ENCODE peak calls at places on chromosomes 12 and 14, in six cellular contexts. One of them, this sample, is unnamed.
A peak's percentile ranks its signal among the peaks of the same experiment; 100 is the strongest.

GRCh38 chr12:42145552-42146215 is 1.0 kb upstream of the GXYLT1 start:
- DNase-seq in AG04450: no peak
- DNase-seq in suprapubic skin: no peak
- DNase-seq in GM12865: peak; percentile 8
- DNase-seq in stomach: no peak
- DNase-seq in coronary artery: no peak
- DNase-seq in this sample: no peak

GRCh38 chr14:76844223-76844622 is 18.0 kb downstream of the LRRC74A start:
- DNase-seq in AG04450: no peak
- DNase-seq in suprapubic skin: peak; percentile 62
- DNase-seq in GM12865: peak; percentile 26
- DNase-seq in stomach: peak; percentile 32
- DNase-seq in coronary artery: no peak
- DNase-seq in this sample: no peak

GRCh38 chr12:8026282-8026637 is 6.3 kb upstream of the FOXJ2 start:
- DNase-seq in AG04450: no peak
- DNase-seq in suprapubic skin: no peak
- DNase-seq in GM12865: no peak
- DNase-seq in stomach: no peak
- DNase-seq in coronary artery: no peak
- DNase-seq in this sample: peak; percentile 95

GRCh38 chr12:49524660-49525324 is 14.0 kb upstream of the KCNH3 start:
- DNase-seq in AG04450: no peak
- DNase-seq in suprapubic skin: no peak
- DNase-seq in GM12865: no peak
- DNase-seq in stomach: peak; percentile 53
- DNase-seq in coronary artery: no peak
- DNase-seq in this sample: no peak

GRCh38 chr12:8037046-8037663 is 4.6 kb downstream of the FOXJ2 start:
- DNase-seq in AG04450: no peak
- DNase-seq in suprapubic skin: no peak
- DNase-seq in GM12865: peak; percentile 25
- DNase-seq in stomach: no peak
- DNase-seq in coronary artery: no peak
- DNase-seq in this sample: no peak

GRCh38 chr12:110689601-110690430 is 901 bp upstream of the HVCN1 start:
- DNase-seq in AG04450: no peak
- DNase-seq in suprapubic skin: no peak
- DNase-seq in GM12865: peak; percentile 93
- DNase-seq in stomach: peak; percentile 39
- DNase-seq in coronary artery: no peak
- DNase-seq in this sample: no peak

GRCh38 chr12:120079352-120080042 is 37.1 kb downstream of the RAB35 start:
- DNase-seq in AG04450: no peak
- DNase-seq in suprapubic skin: no peak
- DNase-seq in GM12865: no peak
- DNase-seq in stomach: no peak
- DNase-seq in coronary artery: no peak
- DNase-seq in this sample: peak; percentile 8

GRCh38 chr12:112170376-112170775 is 45.0 kb downstream of the TRAFD1 start:
- DNase-seq in AG04450: no peak
- DNase-seq in suprapubic skin: peak; percentile 70
- DNase-seq in GM12865: peak; percentile 34
- DNase-seq in stomach: no peak
- DNase-seq in coronary artery: no peak
- DNase-seq in this sample: peak; percentile 15

GRCh38 chr14:102491786-102492522 is 17.6 kb downstream of the ANKRD9 start:
- DNase-seq in AG04450: no peak
- DNase-seq in suprapubic skin: no peak
- DNase-seq in GM12865: no peak
- DNase-seq in stomach: no peak
- DNase-seq in coronary artery: no peak
- DNase-seq in this sample: no peak

GRCh38 chr12:14995583-14996425 is 23.0 kb downstream of the PDE6H start:
- DNase-seq in AG04450: peak; percentile 55
- DNase-seq in suprapubic skin: no peak
- DNase-seq in GM12865: peak; percentile 77
- DNase-seq in stomach: no peak
- DNase-seq in coronary artery: no peak
- DNase-seq in this sample: peak; percentile 81

GRCh38 chr12:70317781-70318180 is 48.3 kb upstream of the KCNMB4 start:
- DNase-seq in AG04450: no peak
- DNase-seq in suprapubic skin: no peak
- DNase-seq in GM12865: peak; percentile 83
- DNase-seq in stomach: no peak
- DNase-seq in coronary artery: no peak
- DNase-seq in this sample: no peak

GRCh38 chr12:109111775-109112491 is 4.5 kb upstream of the ACACB start:
- DNase-seq in AG04450: no peak
- DNase-seq in suprapubic skin: peak; percentile 80
- DNase-seq in GM12865: peak; percentile 34
- DNase-seq in stomach: peak; percentile 76
- DNase-seq in coronary artery: peak; percentile 77
- DNase-seq in this sample: peak; percentile 70
- H3K4me3 ChIP-seq in AG04450: peak overlapping the region; percentile 71
- H3K4me3 ChIP-seq in suprapubic skin: peak overlapping the region; percentile 51
- H3K4me3 ChIP-seq in GM12865: no peak overlapping the region
- H3K4me3 ChIP-seq in stomach: peak overlapping the region; percentile 51
- H3K4me3 ChIP-seq in coronary artery: peak overlapping the region; percentile 77
- H3K4me3 ChIP-seq in this sample: peak overlapping the region; percentile 75

DNA sequence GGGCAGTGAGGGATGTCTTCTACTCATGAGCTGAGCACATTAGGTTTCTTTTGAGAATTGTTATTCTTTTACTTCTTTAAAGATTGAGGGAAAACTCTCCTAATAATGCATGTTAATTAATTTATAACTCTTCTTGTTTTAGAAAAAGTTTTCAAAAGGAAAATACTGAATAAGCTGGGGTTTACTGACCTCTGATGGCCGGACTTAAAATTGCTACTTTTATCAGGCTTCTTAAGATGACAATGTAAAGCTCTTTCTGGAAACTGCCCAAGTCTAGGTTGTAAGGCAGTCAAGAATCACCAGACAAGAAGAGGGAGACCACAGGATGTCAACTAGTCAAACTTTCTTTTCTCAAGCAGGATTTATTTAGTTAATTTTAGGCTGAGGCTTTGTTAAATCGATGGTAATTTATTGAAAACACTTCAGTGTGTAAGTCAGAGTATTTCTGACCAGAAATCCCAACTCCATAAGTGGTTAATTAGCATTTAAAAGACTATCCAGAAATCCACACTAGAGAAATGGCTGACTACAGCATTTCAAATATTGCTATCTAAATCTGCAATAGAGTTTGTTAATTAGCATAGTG is 82.1 kb downstream of the AVPR1A start:
- DNase-seq in AG04450: peak; percentile 34
- DNase-seq in suprapubic skin: no peak
- DNase-seq in GM12865: peak; percentile 57
- DNase-seq in stomach: no peak
- DNase-seq in coronary artery: no peak
- DNase-seq in this sample: peak; percentile 64
- TF ChIP-seq CTCF in AG04450: peak; percentile 64
- TF ChIP-seq CTCF in suprapubic skin: no peak
- TF ChIP-seq CTCF in GM12865: peak; percentile 32
- TF ChIP-seq CTCF in stomach: peak; percentile 35
- TF ChIP-seq CTCF in coronary artery: peak; percentile 39
- TF ChIP-seq CTCF in this sample: peak; percentile 45

GRCh38 chr12:114403044-114403689 is 2.8 kb downstream of the TBX5 start:
- DNase-seq in AG04450: no peak
- DNase-seq in suprapubic skin: no peak
- DNase-seq in GM12865: no peak
- DNase-seq in stomach: no peak
- DNase-seq in coronary artery: no peak
- DNase-seq in this sample: peak; percentile 80
- H3K4me3 ChIP-seq in AG04450: peak overlapping the region; percentile 83
- H3K4me3 ChIP-seq in suprapubic skin: peak overlapping the region; percentile 52
- H3K4me3 ChIP-seq in GM12865: no peak overlapping the region
- H3K4me3 ChIP-seq in stomach: no peak overlapping the region
- H3K4me3 ChIP-seq in coronary artery: peak overlapping the region; percentile 84
- H3K4me3 ChIP-seq in this sample: peak overlapping the region; percentile 70

GRCh38 chr12:123764109-123764508 is 2.0 kb downstream of the DNAH10 start:
- DNase-seq in AG04450: no peak
- DNase-seq in suprapubic skin: no peak
- DNase-seq in GM12865: no peak
- DNase-seq in stomach: no peak
- DNase-seq in coronary artery: no peak
- DNase-seq in this sample: no peak

GRCh38 chr12:123763093-123763492 is 992 bp downstream of the DNAH10 start:
- DNase-seq in AG04450: no peak
- DNase-seq in suprapubic skin: no peak
- DNase-seq in GM12865: no peak
- DNase-seq in stomach: no peak
- DNase-seq in coronary artery: no peak
- DNase-seq in this sample: no peak

GRCh38 chr12:123762715-123763052 is 583 bp downstream of the DNAH10 start:
- DNase-seq in AG04450: no peak
- DNase-seq in suprapubic skin: no peak
- DNase-seq in GM12865: no peak
- DNase-seq in stomach: no peak
- DNase-seq in coronary artery: no peak
- DNase-seq in this sample: no peak

GRCh38 chr12:123765504-123766035 is 3.5 kb downstream of the DNAH10 start:
- DNase-seq in AG04450: no peak
- DNase-seq in suprapubic skin: no peak
- DNase-seq in GM12865: no peak
- DNase-seq in stomach: no peak
- DNase-seq in coronary artery: no peak
- DNase-seq in this sample: no peak

DNA sequence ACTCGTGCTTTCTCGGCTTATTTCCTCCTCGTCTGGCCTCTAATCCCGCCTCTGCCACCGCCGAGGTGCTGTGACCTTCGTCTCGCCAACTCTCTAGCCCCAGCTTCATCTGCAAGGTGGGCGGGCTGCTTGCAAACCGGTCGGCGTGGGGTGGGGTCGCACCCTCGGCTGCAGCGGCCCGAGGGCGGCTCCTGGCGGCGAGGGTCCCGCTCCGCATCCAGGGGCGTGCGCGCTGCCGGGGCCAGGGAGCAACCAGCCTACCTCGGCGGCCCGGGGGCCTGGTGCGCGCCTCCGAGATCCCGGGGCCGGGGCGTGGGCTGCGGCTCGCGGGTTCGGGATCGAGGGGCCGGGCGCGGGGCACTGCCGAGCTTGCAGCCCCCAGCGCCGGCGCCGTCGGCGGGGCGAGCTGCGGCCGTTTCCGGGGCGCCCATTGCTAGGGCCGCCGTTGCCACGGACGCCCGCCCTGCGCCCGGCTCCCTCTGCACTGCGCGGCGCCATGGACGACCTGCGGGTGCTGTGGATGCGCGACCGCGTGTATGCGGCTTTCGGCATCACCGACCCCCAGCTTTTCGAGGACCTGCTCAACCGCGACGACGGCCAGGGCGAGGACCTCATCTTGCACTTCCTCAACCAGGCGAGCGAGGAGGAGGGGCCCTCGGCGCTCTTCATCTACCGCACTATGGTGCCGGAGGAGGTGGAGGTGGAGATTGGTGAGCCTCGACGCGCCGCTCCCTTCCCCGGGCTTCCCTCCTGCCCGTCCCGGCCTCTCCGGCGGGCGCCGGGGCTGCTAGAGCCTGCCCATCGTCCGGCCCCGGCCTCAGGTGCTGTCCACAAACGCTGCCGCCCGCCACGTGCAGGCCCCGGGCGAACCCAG is at the start of gene DNAH10:
- DNase-seq in AG04450: no peak
- DNase-seq in suprapubic skin: no peak
- DNase-seq in GM12865: peak; percentile 62
- DNase-seq in stomach: no peak
- DNase-seq in coronary artery: no peak
- DNase-seq in this sample: peak; percentile 13
- TF ChIP-seq CTCF in AG04450: peak; percentile 29
- TF ChIP-seq CTCF in suprapubic skin: no peak
- TF ChIP-seq CTCF in GM12865: peak; percentile 36
- TF ChIP-seq CTCF in stomach: no peak
- TF ChIP-seq CTCF in coronary artery: no peak
- TF ChIP-seq CTCF in this sample: peak; percentile 49

GRCh38 chr14:103530390-103530789 is 1.4 kb downstream of the TRMT61A start:
- DNase-seq in AG04450: no peak
- DNase-seq in suprapubic skin: no peak
- DNase-seq in GM12865: no peak
- DNase-seq in stomach: no peak
- DNase-seq in coronary artery: no peak
- DNase-seq in this sample: peak; percentile 38
- H3K4me3 ChIP-seq in AG04450: peak overlapping the region; percentile 95
- H3K4me3 ChIP-seq in suprapubic skin: peak overlapping the region; percentile 75
- H3K4me3 ChIP-seq in GM12865: peak overlapping the region; percentile 67
- H3K4me3 ChIP-seq in stomach: peak overlapping the region; percentile 93
- H3K4me3 ChIP-seq in coronary artery: no peak overlapping the region
- H3K4me3 ChIP-seq in this sample: no peak overlapping the region

GRCh38 chr14:61212546-61212945 is 68.6 kb downstream of the TMEM30B start:
- DNase-seq in AG04450: no peak
- DNase-seq in suprapubic skin: no peak
- DNase-seq in GM12865: no peak
- DNase-seq in stomach: no peak
- DNase-seq in coronary artery: no peak
- DNase-seq in this sample: no peak

GRCh38 chr14:61213116-61213720 is 67.9 kb downstream of the TMEM30B start:
- DNase-seq in AG04450: no peak
- DNase-seq in suprapubic skin: no peak
- DNase-seq in GM12865: no peak
- DNase-seq in stomach: no peak
- DNase-seq in coronary artery: no peak
- DNase-seq in this sample: peak; percentile 34

GRCh38 chr14:61211476-61212262 is 69.5 kb downstream of the TMEM30B start:
- DNase-seq in AG04450: no peak
- DNase-seq in suprapubic skin: no peak
- DNase-seq in GM12865: no peak
- DNase-seq in stomach: no peak
- DNase-seq in coronary artery: no peak
- DNase-seq in this sample: no peak

GRCh38 chr14:61215222-61216010 is 65.7 kb downstream of the TMEM30B start:
- DNase-seq in AG04450: no peak
- DNase-seq in suprapubic skin: no peak
- DNase-seq in GM12865: no peak
- DNase-seq in stomach: no peak
- DNase-seq in coronary artery: no peak
- DNase-seq in this sample: no peak

DNA sequence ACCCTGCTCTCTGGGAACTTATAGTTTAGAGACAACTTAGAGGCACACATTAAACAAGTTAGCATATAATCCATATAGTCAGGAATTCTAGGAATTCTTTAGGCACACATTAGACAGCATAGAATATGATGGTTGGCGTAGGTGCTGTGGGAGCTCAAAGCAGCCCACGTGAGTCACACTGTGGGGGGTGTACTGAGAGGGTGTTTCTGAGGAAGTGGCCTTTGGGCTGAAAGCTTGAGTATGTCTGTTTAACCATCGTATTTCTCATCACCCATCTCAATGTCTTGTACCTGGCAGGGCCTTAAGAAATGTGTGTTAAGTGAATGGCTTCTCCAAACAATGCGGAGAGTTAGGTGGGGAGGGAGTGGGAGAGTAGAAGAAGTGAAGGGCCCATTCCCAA is 67.2 kb downstream of the TMEM30B start:
- DNase-seq in AG04450: no peak
- DNase-seq in suprapubic skin: no peak
- DNase-seq in GM12865: no peak
- DNase-seq in stomach: no peak
- DNase-seq in coronary artery: no peak
- DNase-seq in this sample: no peak
- TF ChIP-seq CTCF in AG04450: no peak
- TF ChIP-seq CTCF in suprapubic skin: no peak
- TF ChIP-seq CTCF in GM12865: no peak
- TF ChIP-seq CTCF in stomach: no peak
- TF ChIP-seq CTCF in coronary artery: no peak
- TF ChIP-seq CTCF in this sample: no peak

This sample was measured in fibroblast of villous mesenchyme.